ENCODE peak calls at places on chromosomes 2 and 18, in nine cellular contexts. W is CMK; X is anterior cingulate cortex; Z is fibroblast of pulmonary artery; G is left cardiac atrium; V is M059J; L is activated T-cell treated with anti-CD3 and anti-CD28 coated beads, Interleukin-2, amount 50 U/mL, for 1 hour; B is activated naive CD4-positive, alpha-beta T cell; M is adrenal gland. P is an unnamed sample.

GRCh38 chr2:120765031-120765910 is 29.6 kb downstream of the GLI2 start:
- DNase-seq in W (no peak), X (no peak), Z (peak; percentile 80), G (peak; percentile 63), V (no peak), L (no peak), B (no peak), M (no peak), P (peak; percentile 65)

GRCh38 chr18:12236934-12237832 is 17.0 kb upstream of the CIDEA start:
- DNase-seq in W (peak; percentile 7), X (peak; percentile 40), Z (peak; percentile 66), G (peak; percentile 78), V (peak; percentile 44), L (peak; percentile 63), B (peak; percentile 53), M (peak; percentile 77), P (peak; percentile 68)

GRCh38 chr2:85802337-85803103 is 48.7 kb downstream of the ATOH8 start:
- DNase-seq in W (no peak), X (no peak), Z (no peak), G (peak; percentile 2), V (no peak), L (no peak), B (no peak), M (no peak), P (no peak)

GRCh38 chr2:120501591-120501990 is 155.7 kb downstream of the INHBB start:
- DNase-seq in W (no peak), X (no peak), Z (no peak), G (no peak), V (no peak), L (no peak), B (no peak), M (no peak), P (no peak)

GRCh38 chr18:37709740-37710139 is 144.1 kb upstream of the CELF4 start:
- DNase-seq in W (no peak), X (no peak), Z (no peak), G (no peak), V (no peak), L (no peak), B (no peak), M (no peak), P (no peak)

GRCh38 chr2:229586746-229587705 is 127.3 kb downstream of the DNER start:
- DNase-seq in W (no peak), X (peak; percentile 75), Z (peak; percentile 87), G (peak; percentile 84), V (peak; percentile 86), L (no peak), B (no peak), M (peak; percentile 89), P (peak; percentile 91)

GRCh38 chr2:108390340-108390739 is 12.6 kb downstream of the SULT1C4 start:
- DNase-seq in W (no peak), X (no peak), Z (no peak), G (no peak), V (no peak), L (no peak), B (no peak), M (no peak), P (no peak)

GRCh38 chr2:219661955-219662395 is 34.5 kb downstream of the SLC4A3 start:
- DNase-seq in W (no peak), X (no peak), Z (peak; percentile 61), G (no peak), V (peak; percentile 59), L (no peak), B (no peak), M (no peak), P (peak; percentile 32)

GRCh38 chr18:59928201-59928600 is 28.4 kb downstream of the PMAIP1 start:
- DNase-seq in W (no peak), X (no peak), Z (no peak), G (no peak), V (no peak), L (no peak), B (no peak), M (no peak), P (no peak)

GRCh38 chr18:60100805-60101204 is 201.0 kb downstream of the PMAIP1 start:
- DNase-seq in W (no peak), X (no peak), Z (peak; percentile 3), G (no peak), V (no peak), L (no peak), B (no peak), M (no peak), P (no peak)

GRCh38 chr18:61821748-61822147 is 71.1 kb downstream of the RNF152 start:
- DNase-seq in W (no peak), X (no peak), Z (no peak), G (no peak), V (no peak), L (no peak), B (no peak), M (no peak), P (no peak)

GRCh38 chr2:41610501-41611242 is 437.1 kb upstream of the PKDCC start:
- DNase-seq in W (no peak), X (no peak), Z (peak; percentile 73), G (no peak), V (no peak), L (no peak), B (no peak), M (peak; percentile 5), P (peak; percentile 87)

GRCh38 chr18:32770651-32771168 is 2.1 kb downstream of the KLHL14 start:
- DNase-seq in W (no peak), X (no peak), Z (no peak), G (no peak), V (no peak), L (no peak), B (no peak), M (no peak), P (no peak)

GRCh38 chr2:172722481-172722880 is 13.2 kb upstream of the RAPGEF4 start:
- DNase-seq in W (no peak), X (no peak), Z (no peak), G (no peak), V (peak; percentile 23), L (no peak), B (no peak), M (no peak), P (no peak)

GRCh38 chr18:24585996-24586566 is 125.6 kb downstream of the HRH4 start:
- DNase-seq in W (no peak), X (no peak), Z (no peak), G (no peak), V (no peak), L (no peak), B (no peak), M (no peak), P (no peak)

GRCh38 chr18:10995576-10995975 is 153.8 kb downstream of the PIEZO2 start:
- DNase-seq in W (peak; percentile 8), X (no peak), Z (no peak), G (no peak), V (peak; percentile 82), L (no peak), B (no peak), M (no peak), P (no peak)

GRCh38 chr2:241865416-241865956 is 4.0 kb upstream of the RTP5 start:
- DNase-seq in W (no peak), X (no peak), Z (no peak), G (no peak), V (no peak), L (no peak), B (no peak), M (no peak), P (no peak)

GRCh38 chr2:221060335-221060734 is 511.8 kb downstream of the EPHA4 start:
- DNase-seq in W (no peak), X (no peak), Z (no peak), G (no peak), V (no peak), L (no peak), B (no peak), M (no peak), P (no peak)

GRCh38 chr2:189350515-189351209 is 90.6 kb upstream of the WDR75 start:
- DNase-seq in W (no peak), X (no peak), Z (peak; percentile 80), G (peak; percentile 25), V (peak; percentile 95), L (no peak), B (no peak), M (peak; percentile 7), P (peak; percentile 86)

GRCh38 chr2:179746982-179747381 is 114.4 kb downstream of the ZNF385B start:
- DNase-seq in W (no peak), X (no peak), Z (no peak), G (no peak), V (no peak), L (no peak), B (no peak), M (no peak), P (no peak)

GRCh38 chr2:127508621-127509034 is 17.7 kb downstream of the IWS1 start:
- DNase-seq in W (no peak), X (peak; percentile 48), Z (peak; percentile 97), G (peak; percentile 85), V (peak; percentile 99), L (no peak), B (no peak), M (peak; percentile 95), P (peak; percentile 99)

GRCh38 chr18:48887294-48887904 is 63.4 kb downstream of the SMAD7 start:
- DNase-seq in W (no peak), X (no peak), Z (no peak), G (no peak), V (no peak), L (no peak), B (no peak), M (no peak), P (no peak)

GRCh38 chr2:227416669-227417068 is 28.9 kb upstream of the SCYGR1 start:
- DNase-seq in W (no peak), X (no peak), Z (no peak), G (no peak), V (no peak), L (no peak), B (no peak), M (no peak), P (no peak)

GRCh38 chr2:130183500-130184373 is 1.7 kb downstream of the MZT2B start:
- DNase-seq in W (no peak), X (peak; percentile 50), Z (peak; percentile 31), G (peak; percentile 34), V (no peak), L (no peak), B (no peak), M (peak; percentile 56), P (peak; percentile 51)

GRCh38 chr2:191481305-191482075 is 196.4 kb upstream of the NABP1 start:
- DNase-seq in W (no peak), X (no peak), Z (peak; percentile 68), G (no peak), V (no peak), L (no peak), B (no peak), M (no peak), P (peak; percentile 79)

GRCh38 chr2:176473177-176473576 is 203.9 kb downstream of the MTX2 start:
- DNase-seq in W (no peak), X (no peak), Z (peak; percentile 32), G (peak; percentile 29), V (peak; percentile 59), L (no peak), B (no peak), M (peak; percentile 45), P (peak; percentile 35)

GRCh38 chr18:44758821-44759624 is 78.3 kb downstream of the SETBP1 start:
- DNase-seq in W (no peak), X (no peak), Z (no peak), G (no peak), V (no peak), L (no peak), B (no peak), M (no peak), P (no peak)

GRCh38 chr2:68024450-68024849 is 38.4 kb downstream of the C1D start:
- DNase-seq in W (no peak), X (no peak), Z (no peak), G (no peak), V (no peak), L (no peak), B (no peak), M (no peak), P (no peak)

GRCh38 chr18:57743008-57743407 is 60.1 kb downstream of the ATP8B1 start:
- DNase-seq in W (no peak), X (no peak), Z (peak; percentile 63), G (no peak), V (peak; percentile 86), L (no peak), B (no peak), M (peak; percentile 45), P (peak; percentile 80)